ENCODE peak calls at places on chromosomes 5 and 9, in nine cellular contexts. T, J, F, Z, N, I, D, Y and Q are unnamed samples.

GRCh38 chr9:128056086-128056485 is 11.0 kb downstream of the NAIF1 start:
- DNase-seq in N (no peak), I (no peak), T (no peak), J (no peak), Z (no peak), Y (no peak), F (no peak), D (no peak), Q (no peak)

GRCh38 chr5:2207966-2208544 is 325.3 kb upstream of the IRX4 start:
- DNase-seq in J (no peak), N (no peak), I (no peak), F (no peak), T (no peak), Y (peak; percentile 43), D (no peak), Z (no peak), Q (no peak)

GRCh38 chr5:75021229-75021628 is 31.1 kb downstream of the GCNT4 start:
- DNase-seq in F (no peak), Y (no peak), Z (no peak), N (peak; percentile 1), I (no peak), J (no peak), D (no peak), T (no peak), Q (no peak)

GRCh38 chr5:127833999-127834953 is 131.1 kb downstream of the CCDC192 start:
- DNase-seq in Z (no peak), T (no peak), Y (no peak), D (no peak), J (peak; percentile 26), F (no peak), I (no peak), N (no peak), Q (no peak)

GRCh38 chr5:151937851-151938250 is 13.2 kb upstream of the GLRA1 start:
- DNase-seq in J (no peak), F (no peak), N (no peak), I (no peak), T (no peak), Y (no peak), Z (no peak), D (no peak), Q (no peak)

GRCh38 chr5:172665049-172665541 is 24.0 kb downstream of the NEURL1B start:
- DNase-seq in Y (no peak), N (no peak), Z (no peak), T (no peak), J (no peak), F (no peak), D (no peak), I (no peak), Q (no peak)

GRCh38 chr9:34375901-34376595 is 650 bp downstream of the MYORG start:
- DNase-seq in Y (peak; percentile 61), J (peak; percentile 18), N (no peak), T (peak; percentile 51), D (peak; percentile 59), F (peak; percentile 44), Z (peak; percentile 52), I (no peak), Q (peak; percentile 73)

GRCh38 chr9:28317706-28318210 is 744.5 kb upstream of the C9orf72 start:
- DNase-seq in T (no peak), I (no peak), D (no peak), J (no peak), F (no peak), Z (no peak), N (no peak), Y (no peak), Q (no peak)

GRCh38 chr5:143054480-143054941 is 284.3 kb downstream of the ARHGAP26 start:
- DNase-seq in N (no peak), Y (peak; percentile 53), Z (no peak), F (no peak), I (no peak), T (peak; percentile 47), D (no peak), J (peak; percentile 88), Q (peak; percentile 43)

GRCh38 chr9:64773491-64773931 is 511.5 kb downstream of the FOXD4L5 start:
- DNase-seq in Z (no peak), D (no peak), Y (no peak), J (no peak), I (no peak), T (peak; percentile 1), F (peak; percentile 24), N (no peak), Q (peak; percentile 5)

GRCh38 chr5:115586525-115587146 is 15.6 kb downstream of the TICAM2 start:
- DNase-seq in Z (peak; percentile 18), F (no peak), T (no peak), J (peak; percentile 50), D (no peak), N (no peak), I (peak; percentile 55), Y (peak; percentile 44), Q (no peak)

GRCh38 chr9:129570450-129571297 is 50.2 kb downstream of the C9orf50 start:
- DNase-seq in I (peak; percentile 95), T (peak; percentile 38), D (peak; percentile 59), N (peak; percentile 25), Z (peak; percentile 47), J (peak; percentile 95), F (no peak), Y (peak; percentile 95), Q (no peak)

GRCh38 chr5:57176350-57176857 is 2.5 kb downstream of the GPBP1 start:
- DNase-seq in Z (no peak), J (peak; percentile 86), T (no peak), F (no peak), I (peak; percentile 56), N (no peak), Y (peak; percentile 36), D (no peak), Q (peak; percentile 31)

GRCh38 chr9:108241384-108241783 is 614.4 kb downstream of the ACTL7B start:
- DNase-seq in Y (no peak), T (no peak), I (no peak), J (no peak), D (no peak), N (no peak), F (no peak), Z (no peak), Q (no peak)

GRCh38 chr9:113523421-113524141 is 60.1 kb downstream of the RGS3 start:
- DNase-seq in N (no peak), I (no peak), J (no peak), Z (no peak), D (peak; percentile 32), T (peak; percentile 81), Y (no peak), F (peak; percentile 51), Q (peak; percentile 72)

GRCh38 chr5:35098214-35098613 is 50.5 kb upstream of the AGXT2 start:
- DNase-seq in J (no peak), T (no peak), Y (peak; percentile 36), Z (no peak), D (no peak), N (no peak), F (no peak), I (no peak), Q (peak; percentile 12)

GRCh38 chr9:13020141-13020540 is 245.3 kb downstream of the LURAP1L start:
- DNase-seq in Z (no peak), J (no peak), T (no peak), Y (no peak), I (no peak), D (no peak), N (no peak), F (no peak), Q (no peak)

GRCh38 chr9:91664669-91665068 is 241.0 kb upstream of the NFIL3 start:
- DNase-seq in I (no peak), Z (no peak), F (no peak), D (no peak), T (no peak), Y (no peak), N (no peak), J (no peak), Q (no peak)

GRCh38 chr9:110076894-110077725 is 130.8 kb downstream of the C9orf152 start:
- DNase-seq in N (no peak), F (no peak), J (peak; percentile 86), Y (peak; percentile 52), Z (no peak), D (no peak), I (peak; percentile 66), T (no peak), Q (no peak)

GRCh38 chr9:37290881-37291485 is 131.5 kb upstream of the GRHPR start:
- DNase-seq in J (peak; percentile 92), F (no peak), I (peak; percentile 71), N (no peak), T (no peak), Z (peak; percentile 62), D (no peak), Y (peak; percentile 80), Q (peak; percentile 21)

GRCh38 chr5:149452665-149453617 is 73.8 kb upstream of the IL17B start:
- DNase-seq in D (no peak), T (no peak), Z (peak; percentile 85), Y (peak; percentile 80), F (no peak), I (peak; percentile 92), N (no peak), J (peak; percentile 97), Q (no peak)

GRCh38 chr5:19880859-19881436 is 107.1 kb downstream of the CDH18 start:
- DNase-seq in F (no peak), Z (no peak), T (no peak), N (no peak), D (peak; percentile 31), Y (no peak), I (no peak), J (no peak), Q (no peak)

GRCh38 chr5:10973316-10973715 is 212.3 kb upstream of the DAP start:
- DNase-seq in J (no peak), Z (no peak), I (no peak), T (no peak), F (no peak), D (no peak), Y (no peak), N (no peak), Q (no peak)

GRCh38 chr5:43700591-43700990 is 97.6 kb downstream of the NNT start:
- DNase-seq in F (no peak), I (no peak), T (no peak), J (no peak), D (no peak), Y (no peak), Z (no peak), N (no peak), Q (no peak)

GRCh38 chr9:5853005-5853404 is 20.1 kb upstream of the ERMP1 start:
- DNase-seq in I (no peak), J (no peak), N (no peak), Z (no peak), T (no peak), F (no peak), D (no peak), Y (no peak), Q (no peak)

GRCh38 chr9:125506045-125506444 is 201.0 kb downstream of the MAPKAP1 start:
- DNase-seq in F (no peak), J (no peak), D (no peak), Z (no peak), T (no peak), I (no peak), N (no peak), Y (no peak), Q (no peak)

GRCh38 chr9:20636883-20637440 is 14.7 kb upstream of the MLLT3 start:
- DNase-seq in Z (no peak), J (peak; percentile 73), I (no peak), F (no peak), T (no peak), Y (peak; percentile 18), N (no peak), D (no peak), Q (no peak)

GRCh38 chr5:5344051-5344571 is 78.4 kb upstream of the ICE1 start:
- DNase-seq in F (no peak), Z (no peak), Y (no peak), I (no peak), J (no peak), T (no peak), D (no peak), N (no peak), Q (no peak)

GRCh38 chr5:6556089-6556801 is 76.6 kb downstream of the NSUN2 start:
- DNase-seq in T (no peak), F (no peak), J (peak; percentile 20), Y (peak; percentile 12), D (no peak), I (no peak), Z (no peak), N (no peak), Q (no peak)

GRCh38 chr5:119323630-119324000 is 32.2 kb upstream of the TNFAIP8 start:
- DNase-seq in Y (peak; percentile 88), D (no peak), I (no peak), N (no peak), F (no peak), Z (peak; percentile 8), J (peak; percentile 60), T (no peak), Q (no peak)